ENCODE peak calls at places on chromosomes 4 and X, in ten cellular contexts. P, X, R, K, Q, B, L, S, U and H are unnamed samples.

GRCh38 chr4:84632092-84632491 is 49.2 kb downstream of the CDS1 start:
- DNase-seq in X (peak), Q (no peak), U (no peak), R (no peak), B (no peak), P (no peak), S (no peak), L (no peak), K (no peak), H (no peak)

GRCh38 chr4:186249785-186250739 is 15.9 kb upstream of the F11 start:
- DNase-seq in S (no peak), R (no peak), B (no peak), Q (no peak), K (peak), U (no peak), L (no peak), X (no peak), P (no peak), H (no peak)

GRCh38 chr4:113635739-113636437 is 125.7 kb downstream of the CAMK2D start:
- DNase-seq in S (no peak), U (no peak), R (peak), L (peak), X (no peak), Q (no peak), K (no peak), P (no peak), B (no peak), H (no peak)

GRCh38 chr4:140081582-140082398 is 72.2 kb downstream of the MAML3 start:
- DNase-seq in S (no peak), L (no peak), K (no peak), R (peak), U (no peak), P (no peak), B (no peak), X (no peak), Q (no peak), H (no peak)

GRCh38 chr4:95165926-95166524 is 382.7 kb downstream of the UNC5C start:
- DNase-seq in U (peak), R (peak), S (peak), L (no peak), X (peak), B (no peak), Q (peak), K (peak), P (peak), H (peak)

GRCh38 chr4:79913581-79913980 is 159.4 kb downstream of the ANTXR2 start:
- DNase-seq in L (no peak), P (no peak), R (peak), Q (no peak), S (no peak), U (no peak), B (no peak), X (peak), K (no peak), H (no peak)

GRCh38 chr4:81724925-81725329 is 253.2 kb upstream of the RASGEF1B start:
- DNase-seq in S (peak), L (peak), X (peak), B (peak), R (no peak), K (peak), P (no peak), U (peak), Q (peak), H (peak)

GRCh38 chr4:108607426-108607825 is 12.9 kb upstream of the RPL34 start:
- DNase-seq in L (no peak), S (no peak), Q (no peak), U (no peak), X (no peak), R (no peak), B (no peak), K (no peak), P (no peak), H (no peak)

GRCh38 chrX:9135901-9136510 is 102.1 kb upstream of the FAM9B start:
- DNase-seq in B (no peak), U (no peak), K (no peak), X (no peak), S (no peak), L (no peak), Q (no peak), P (no peak), R (no peak), H (no peak)

GRCh38 chr4:128315756-128316520 is 28.3 kb upstream of the PGRMC2 start:
- DNase-seq in S (no peak), L (no peak), P (no peak), B (no peak), U (no peak), Q (no peak), K (no peak), R (no peak), X (no peak), H (no peak)

GRCh38 chrX:139739138-139739537 is 31.2 kb upstream of the MCF2 start:
- DNase-seq in L (no peak), R (peak), B (peak), S (peak), U (no peak), X (peak), P (no peak), K (no peak), Q (no peak), H (no peak)

GRCh38 chr4:138062929-138063328 is 179.2 kb downstream of the SLC7A11 start:
- DNase-seq in U (no peak), L (no peak), B (no peak), S (no peak), R (peak), P (no peak), X (peak), Q (no peak), K (peak), H (no peak)

GRCh38 chr4:137474711-137475301 is 57.5 kb downstream of the PCDH18 start:
- DNase-seq in X (peak), P (no peak), U (peak), S (no peak), R (no peak), K (no peak), B (no peak), L (no peak), Q (no peak), H (no peak)

GRCh38 chr4:10096201-10096975 is 20.2 kb downstream of the WDR1 start:
- DNase-seq in P (no peak), B (peak), R (peak), X (peak), K (no peak), U (no peak), S (peak), Q (no peak), L (peak), H (no peak)

GRCh38 chr4:143026459-143027170 is 158.1 kb upstream of the USP38 start:
- DNase-seq in R (no peak), Q (no peak), U (no peak), K (no peak), X (no peak), P (no peak), B (no peak), L (no peak), S (no peak), H (no peak)

GRCh38 chrX:41594634-41595033 is 94.1 kb upstream of the GPR34 start:
- DNase-seq in U (no peak), S (no peak), R (no peak), P (no peak), X (no peak), L (no peak), K (no peak), Q (no peak), B (no peak), H (no peak)

GRCh38 chr4:103948244-103949018 is 228.6 kb upstream of the TACR3 start:
- DNase-seq in X (no peak), L (no peak), R (no peak), S (no peak), K (peak), Q (no peak), U (no peak), P (no peak), B (no peak), H (no peak)

GRCh38 chr4:169952236-169953088 is 73.7 kb downstream of the MFAP3L start:
- DNase-seq in K (no peak), B (no peak), X (no peak), L (no peak), S (no peak), P (no peak), Q (no peak), U (no peak), R (no peak), H (no peak)

GRCh38 chr4:68963389-68963788 is 11.8 kb upstream of the UGT2A3 start:
- DNase-seq in Q (no peak), R (no peak), B (no peak), L (no peak), U (no peak), X (no peak), S (no peak), K (peak), P (no peak), H (no peak)

GRCh38 chrX:154092371-154092770 is 5.1 kb downstream of the MECP2 start:
- DNase-seq in L (no peak), U (no peak), P (no peak), S (no peak), X (no peak), R (no peak), K (no peak), Q (no peak), B (no peak), H (no peak)

GRCh38 chrX:10156199-10157031 is at the start of gene CLCN4:
- DNase-seq in P (peak), R (peak), B (no peak), S (no peak), X (peak), Q (peak), U (peak), K (peak), L (peak), H (peak)

GRCh38 chr4:141192564-141192963 is 28.1 kb upstream of the ZNF330 start:
- DNase-seq in Q (no peak), X (no peak), L (no peak), S (no peak), P (no peak), U (no peak), K (no peak), R (no peak), B (no peak), H (no peak)

GRCh38 chr4:87525636-87526035 is 3.5 kb downstream of the SPARCL1 start:
- DNase-seq in U (no peak), B (no peak), Q (peak), S (no peak), R (peak), X (no peak), L (no peak), K (no peak), P (no peak), H (no peak)

GRCh38 chrX:39750798-39751197 is 347.0 kb downstream of the BCOR start:
- DNase-seq in P (no peak), K (no peak), X (no peak), S (no peak), U (no peak), B (no peak), L (no peak), R (no peak), Q (no peak), H (no peak)

GRCh38 chrX:111445485-111445884 is 33.5 kb upstream of the DCX start:
- DNase-seq in L (no peak), R (peak), B (no peak), S (peak), X (peak), Q (peak), P (peak), U (peak), K (peak), H (peak)

GRCh38 chr4:33709247-33709646 is 2535.1 kb downstream of the ARAP2 start:
- DNase-seq in S (no peak), X (peak), P (no peak), R (no peak), B (no peak), L (no peak), K (no peak), U (no peak), Q (no peak), H (no peak)

GRCh38 chr4:42371306-42372063 is 25.8 kb upstream of the SHISA3 start:
- DNase-seq in S (peak), P (peak), R (peak), K (peak), L (no peak), X (peak), Q (peak), B (no peak), U (peak), H (peak)

GRCh38 chr4:13537832-13538177 is 6.5 kb downstream of the NKX3-2 start:
- DNase-seq in L (no peak), X (no peak), Q (no peak), K (no peak), R (no peak), U (peak), B (no peak), P (no peak), S (no peak), H (no peak)

GRCh38 chr4:40831462-40831861 is 81.7 kb downstream of the NSUN7 start:
- DNase-seq in Q (peak), X (no peak), K (no peak), L (no peak), U (no peak), R (no peak), P (no peak), S (no peak), B (no peak), H (no peak)

GRCh38 chr4:40209401-40209800 is 12.6 kb downstream of the RHOH start:
- DNase-seq in L (no peak), K (no peak), B (no peak), U (no peak), R (no peak), Q (no peak), X (no peak), P (no peak), S (no peak), H (no peak)

GRCh38 chr4:47525154-47525819 is 40.2 kb downstream of the ATP10D start:
- DNase-seq in R (peak), U (no peak), P (peak), X (peak), Q (no peak), L (no peak), S (no peak), K (peak), B (no peak), H (no peak)

GRCh38 chr4:128284317-128284716 is 3.3 kb downstream of the PGRMC2 start:
- DNase-seq in B (no peak), P (no peak), R (no peak), X (no peak), K (no peak), S (no peak), L (no peak), U (no peak), Q (no peak), H (no peak)